ENCODE peak calls at places on chromosomes 3 and 15, in ten cellular contexts. O is K562; V is M059J; P is progenitor cell of endocrine pancreas; Y is AG04450; N is CD4-positive, alpha-beta T cell; K is GM13977; M is upper lobe of left lung; I is effector memory CD4-positive, alpha-beta T cell; H is HEK293T. U is an unnamed sample.

GRCh38 chr3:188695251-188695650 is 476.5 kb upstream of the TPRG1 start:
- DNase-seq in O (no peak), V (no peak), P (no peak), Y (no peak), N (no peak), K (no peak), M (no peak), I (no peak), H (no peak), U (no peak)

GRCh38 chr3:49536875-49537533 is 17.3 kb upstream of the BSN start:
- DNase-seq in O (no peak), V (no peak), P (no peak), Y (no peak), N (no peak), K (no peak), M (peak; percentile 53), I (no peak), H (no peak), U (no peak)

GRCh38 chr3:89042251-89042650 is 65.2 kb upstream of the EPHA3 start:
- DNase-seq in O (no peak), V (peak; percentile 3), P (no peak), Y (no peak), N (no peak), K (no peak), M (no peak), I (no peak), H (no peak), U (no peak)

GRCh38 chr3:111572061-111572460 is 23.1 kb downstream of the ZBED2 start:
- DNase-seq in O (no peak), V (no peak), P (no peak), Y (no peak), N (no peak), K (no peak), M (no peak), I (no peak), H (no peak), U (no peak)

GRCh38 chr3:123791417-123791816 is 92.7 kb downstream of the MYLK start:
- DNase-seq in O (no peak), V (peak; percentile 48), P (no peak), Y (peak; percentile 87), N (no peak), K (no peak), M (no peak), I (no peak), H (no peak), U (no peak)

GRCh38 chr15:82805994-82806406 is at the start of gene FSD2:
- DNase-seq in O (no peak), V (no peak), P (no peak), Y (no peak), N (no peak), K (peak; percentile 64), M (no peak), I (no peak), H (peak; percentile 35), U (peak; percentile 5)

GRCh38 chr3:9951962-9952805 is at the start of gene PRRT3:
- DNase-seq in O (peak; percentile 74), V (peak; percentile 31), P (no peak), Y (no peak), N (peak; percentile 47), K (peak; percentile 86), M (peak; percentile 90), I (peak; percentile 19), H (peak; percentile 67), U (peak; percentile 61)

GRCh38 chr15:41562258-41562657 is 3.2 kb downstream of the TYRO3 start:
- DNase-seq in O (no peak), V (no peak), P (no peak), Y (no peak), N (no peak), K (no peak), M (no peak), I (no peak), H (no peak), U (no peak)

GRCh38 chr3:195106418-195106906 is 164.5 kb downstream of the XXYLT1 start:
- DNase-seq in O (peak; percentile 86), V (peak; percentile 55), P (peak; percentile 74), Y (no peak), N (peak; percentile 51), K (peak; percentile 88), M (peak; percentile 95), I (peak; percentile 41), H (peak; percentile 72), U (peak; percentile 58)

GRCh38 chr15:100250166-100250800 is 91.5 kb downstream of the ADAMTS17 start:
- DNase-seq in O (no peak), V (no peak), P (no peak), Y (no peak), N (no peak), K (no peak), M (no peak), I (no peak), H (no peak), U (no peak)

GRCh38 chr3:27589795-27590194 is 105.6 kb upstream of the SLC4A7 start:
- DNase-seq in O (no peak), V (peak; percentile 43), P (no peak), Y (no peak), N (no peak), K (no peak), M (no peak), I (no peak), H (no peak), U (no peak)

GRCh38 chr3:56987238-56987932 is 73.1 kb upstream of the SPATA12 start:
- DNase-seq in O (no peak), V (no peak), P (no peak), Y (no peak), N (no peak), K (no peak), M (no peak), I (no peak), H (peak; percentile 30), U (no peak)

GRCh38 chr15:77032052-77032646 is 37.2 kb downstream of the PSTPIP1 start:
- DNase-seq in O (no peak), V (no peak), P (peak; percentile 8), Y (no peak), N (no peak), K (no peak), M (no peak), I (no peak), H (no peak), U (no peak)

GRCh38 chr15:69992326-69992725 is 105.4 kb downstream of the TLE3 start:
- DNase-seq in O (no peak), V (no peak), P (no peak), Y (no peak), N (no peak), K (no peak), M (no peak), I (no peak), H (no peak), U (no peak)

GRCh38 chr3:119582178-119582577 is 2.9 kb downstream of the ADPRH start:
- DNase-seq in O (no peak), V (peak; percentile 45), P (no peak), Y (no peak), N (no peak), K (peak; percentile 60), M (no peak), I (peak; percentile 18), H (no peak), U (no peak)

GRCh38 chr3:15974647-15975046 is 176.9 kb upstream of the ANKRD28 start:
- DNase-seq in O (peak; percentile 26), V (no peak), P (no peak), Y (no peak), N (no peak), K (no peak), M (no peak), I (no peak), H (peak; percentile 52), U (no peak)

GRCh38 chr3:42161050-42161935 is 70.1 kb downstream of the TRAK1 start:
- DNase-seq in O (no peak), V (peak; percentile 20), P (no peak), Y (no peak), N (no peak), K (no peak), M (no peak), I (no peak), H (no peak), U (no peak)

GRCh38 chr15:78076231-78077052 is 1.1 kb downstream of the TBC1D2B start:
- DNase-seq in O (no peak), V (peak; percentile 25), P (no peak), Y (no peak), N (no peak), K (no peak), M (no peak), I (no peak), H (no peak), U (no peak)

GRCh38 chr3:177833392-177833791 is 636.1 kb upstream of the TBL1XR1 start:
- DNase-seq in O (no peak), V (no peak), P (no peak), Y (no peak), N (no peak), K (no peak), M (no peak), I (no peak), H (no peak), U (no peak)

GRCh38 chr3:115980709-115981108 is 357.4 kb downstream of the GAP43 start:
- DNase-seq in O (no peak), V (no peak), P (no peak), Y (no peak), N (no peak), K (no peak), M (no peak), I (no peak), H (no peak), U (no peak)

GRCh38 chr15:80396094-80396493 is 8.1 kb upstream of the ARNT2 start:
- DNase-seq in O (no peak), V (no peak), P (no peak), Y (no peak), N (no peak), K (no peak), M (no peak), I (no peak), H (no peak), U (no peak)

GRCh38 chr3:26558257-26558656 is 64.3 kb upstream of the LRRC3B start:
- DNase-seq in O (no peak), V (no peak), P (no peak), Y (no peak), N (no peak), K (no peak), M (no peak), I (no peak), H (no peak), U (no peak)

GRCh38 chr15:61171190-61171589 is 57.9 kb downstream of the RORA start:
- DNase-seq in O (no peak), V (no peak), P (no peak), Y (no peak), N (no peak), K (no peak), M (no peak), I (no peak), H (no peak), U (no peak)

GRCh38 chr3:29538610-29538958 is 257.7 kb downstream of the RBMS3 start:
- DNase-seq in O (no peak), V (no peak), P (no peak), Y (no peak), N (no peak), K (no peak), M (no peak), I (no peak), H (no peak), U (no peak)

GRCh38 chr15:62453979-62454378 is 288.9 kb upstream of the C2CD4B start:
- DNase-seq in O (no peak), V (peak; percentile 81), P (no peak), Y (no peak), N (no peak), K (no peak), M (no peak), I (no peak), H (no peak), U (no peak)

GRCh38 chr3:108119398-108120109 is 28.7 kb upstream of the CD47 start:
- DNase-seq in O (no peak), V (no peak), P (no peak), Y (no peak), N (no peak), K (no peak), M (no peak), I (no peak), H (no peak), U (no peak)

GRCh38 chr3:62248831-62249776 is 124.2 kb downstream of the FEZF2 start:
- DNase-seq in O (no peak), V (no peak), P (no peak), Y (no peak), N (no peak), K (no peak), M (no peak), I (no peak), H (no peak), U (no peak)

GRCh38 chr3:177929310-177929709 is 606.9 kb upstream of the KCNMB2 start:
- DNase-seq in O (no peak), V (peak; percentile 77), P (no peak), Y (no peak), N (no peak), K (no peak), M (no peak), I (no peak), H (no peak), U (no peak)